ENCODE peak calls at places on chromosome X, in five cellular contexts. E is GM23248, G is gastrocnemius medialis, J is cardiac muscle cell, W is lower lobe of right lung. L is an unnamed sample.

GRCh38 chrX:81537723-81538122 is 335.8 kb downstream of the SH3BGRL start:
- DNase-seq in G (no peak), J (no peak), E (no peak), W (no peak), L (no peak)

GRCh38 chrX:39891781-39892180 is 206.0 kb downstream of the BCOR start:
- DNase-seq in E (no peak), W (no peak), G (no peak), J (no peak), L (no peak)

GRCh38 chrX:353566-354535 is 32.9 kb downstream of the PPP2R3B start:
- DNase-seq in G (no peak), W (peak; percentile 41), E (no peak), J (no peak), L (peak; percentile 66)

GRCh38 chrX:41064028-41064427 is 21.2 kb upstream of the USP9X start:
- DNase-seq in W (no peak), J (no peak), G (no peak), E (peak; percentile 53), L (no peak)

GRCh38 chrX:133448512-133449076 is 33.3 kb upstream of the GPC4 start:
- DNase-seq in E (no peak), W (no peak), J (peak; percentile 43), G (no peak), L (no peak)

GRCh38 chrX:84477114-84477513 is 25.1 kb downstream of the HDX start:
- DNase-seq in W (no peak), G (no peak), J (no peak), E (no peak), L (no peak)

GRCh38 chrX:53324803-53325202 is 43.4 kb upstream of the IQSEC2 start:
- DNase-seq in W (no peak), G (no peak), E (no peak), J (no peak), L (no peak)

GRCh38 chrX:23385242-23385641 is 50.6 kb downstream of the PTCHD1 start:
- DNase-seq in E (no peak), G (no peak), W (no peak), J (no peak), L (no peak)

GRCh38 chrX:133608406-133608805 is 193.1 kb upstream of the GPC4 start:
- DNase-seq in W (no peak), E (peak; percentile 67), J (no peak), G (no peak), L (no peak)

GRCh38 chrX:78555401-78555980 is 103.6 kb downstream of the RTL3 start:
- DNase-seq in W (no peak), J (no peak), G (no peak), E (peak; percentile 21), L (no peak)

GRCh38 chrX:145002776-145003175 is 244.5 kb upstream of the SPANXN1 start:
- DNase-seq in E (peak; percentile 1), G (no peak), W (no peak), J (no peak), L (no peak)

GRCh38 chrX:55056820-55057690 is 17.8 kb upstream of the PAGE2B start:
- DNase-seq in W (no peak), G (no peak), E (peak; percentile 47), J (no peak), L (no peak)

GRCh38 chrX:129706395-129707072 is 32.2 kb upstream of the XPNPEP2 start:
- DNase-seq in W (no peak), G (no peak), E (no peak), J (no peak), L (no peak)

GRCh38 chrX:45323387-45323786 is 122.7 kb upstream of the DIPK2B start:
- DNase-seq in E (no peak), J (no peak), W (no peak), G (no peak), L (no peak)

GRCh38 chrX:56765816-56766553 is 36.9 kb downstream of the NBDY start:
- DNase-seq in J (no peak), W (no peak), E (peak; percentile 50), G (no peak), L (no peak)

GRCh38 chrX:39877919-39878318 is 219.8 kb downstream of the BCOR start:
- DNase-seq in G (no peak), W (no peak), J (no peak), E (no peak), L (no peak)

GRCh38 chrX:42241421-42241820 is 318.1 kb upstream of the CASK start:
- DNase-seq in G (no peak), E (peak; percentile 0), W (no peak), J (no peak), L (no peak)

GRCh38 chrX:125103693-125104092 is 216.0 kb upstream of the TEX13C start:
- DNase-seq in J (no peak), W (peak; percentile 41), G (no peak), E (no peak), L (no peak)

GRCh38 chrX:22128961-22129360 is 96.8 kb downstream of the PHEX start:
- DNase-seq in W (no peak), E (peak; percentile 44), G (no peak), J (no peak), L (no peak)

GRCh38 chrX:68829594-68830485 is 1.0 kb downstream of the EFNB1 start:
- DNase-seq in J (peak; percentile 54), G (no peak), W (peak; percentile 47), E (peak; percentile 70), L (peak; percentile 80)

GRCh38 chrX:108307408-108308085 is 130.7 kb downstream of the COL4A6 start:
- DNase-seq in W (peak; percentile 61), E (no peak), G (peak; percentile 56), J (no peak), L (no peak)

GRCh38 chrX:48958635-48959094 is 1.3 kb upstream of the OTUD5 start:
- DNase-seq in J (peak; percentile 9), E (peak; percentile 86), G (no peak), W (no peak), L (no peak)

GRCh38 chrX:13899607-13900006 is 82.7 kb upstream of the GPM6B start:
- DNase-seq in W (no peak), E (peak; percentile 86), J (no peak), G (peak; percentile 2), L (no peak)

GRCh38 chrX:41737065-41737464 is 13.1 kb downstream of the GPR82 start:
- DNase-seq in E (no peak), J (no peak), W (no peak), G (no peak), L (no peak)

GRCh38 chrX:19636989-19637388 is 121.7 kb upstream of the MAP3K15 start:
- DNase-seq in E (no peak), G (no peak), J (no peak), W (no peak), L (no peak)

GRCh38 chrX:39388730-39389129 is 587.5 kb downstream of the MID1IP1 start:
- DNase-seq in J (no peak), W (no peak), G (no peak), E (no peak), L (no peak)

GRCh38 chrX:51459125-51459524 is 37.3 kb downstream of the NUDT11 start:
- DNase-seq in J (peak; percentile 1), G (no peak), E (peak; percentile 44), W (no peak), L (no peak)

GRCh38 chrX:109934434-109934833 is 68.5 kb upstream of the TMEM164 start:
- DNase-seq in W (no peak), J (no peak), E (peak; percentile 15), G (no peak), L (no peak)

GRCh38 chrX:65866762-65867161 is 173.1 kb downstream of the VSIG4 start:
- DNase-seq in W (no peak), E (no peak), G (no peak), J (no peak), L (no peak)

GRCh38 chrX:146456058-146456457 is 353.5 kb upstream of the CXorf51B start:
- DNase-seq in G (no peak), W (no peak), J (no peak), E (no peak), L (no peak)

DNA sequence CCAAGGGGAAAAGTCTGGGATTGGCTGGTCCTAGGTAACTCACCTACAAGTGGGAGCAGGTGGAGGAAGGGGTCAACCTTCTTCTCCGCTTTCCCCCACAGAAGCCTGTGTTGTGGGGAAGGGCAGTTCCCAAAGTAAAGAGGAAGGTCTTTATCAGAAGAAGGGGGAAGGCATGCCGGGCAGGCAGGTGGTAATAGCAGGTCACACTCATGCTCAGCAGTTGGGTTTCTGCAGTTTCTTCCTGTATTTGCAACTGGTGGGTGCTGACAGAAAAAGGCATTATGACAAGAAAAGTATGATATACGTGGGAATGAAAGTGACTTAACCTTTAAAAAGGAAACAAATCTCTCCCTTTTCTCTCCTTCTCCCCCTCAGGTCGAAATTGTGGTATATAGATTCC is 3.6 kb downstream of the MTMR1 start:
- DNase-seq in J (no peak), G (no peak), E (no peak), W (no peak), L (no peak)
- H3K4me3 ChIP-seq in J (no peak overlapping the region), G (no peak overlapping the region), E (no peak overlapping the region), W (no peak overlapping the region), L (no peak overlapping the region)

GRCh38 chrX:99077099-99077498 is 1333.0 kb downstream of the PCDH19 start:
- DNase-seq in W (no peak), E (no peak), J (no peak), G (no peak), L (no peak)
- H3K27ac ChIP-seq in W (no peak overlapping the region), E (no peak overlapping the region), J (no peak overlapping the region), G (no peak overlapping the region), L (no peak overlapping the region)

GRCh38 chrX:11765449-11765848 is 7.4 kb downstream of the MSL3 start:
- DNase-seq in G (no peak), E (no peak), J (no peak), W (no peak), L (no peak)
- H3K36me3 ChIP-seq in G (peaks cover 55% of the 10 kb centered on the region), E (peaks cover 27% of the 10 kb centered on the region), J (peaks cover 19% of the 10 kb centered on the region), W (peaks cover 87% of the 10 kb centered on the region), L (peaks cover 4% of the 10 kb centered on the region)

GRCh38 chrX:46576458-46576857 is 2.9 kb downstream of the CHST7 start:
- DNase-seq in W (no peak), J (no peak), E (peak; percentile 39), G (no peak), L (no peak)

GRCh38 chrX:46579250-46579649 is 5.7 kb downstream of the CHST7 start:
- DNase-seq in E (no peak), G (no peak), W (no peak), J (no peak), L (no peak)

GRCh38 chrX:46575991-46576392 is 2.4 kb downstream of the CHST7 start:
- DNase-seq in W (no peak), G (no peak), E (peak; percentile 30), J (no peak), L (no peak)

GRCh38 chrX:46575586-46575985 is 2.0 kb downstream of the CHST7 start:
- DNase-seq in W (no peak), J (no peak), G (no peak), E (peak; percentile 6), L (no peak)

DNA sequence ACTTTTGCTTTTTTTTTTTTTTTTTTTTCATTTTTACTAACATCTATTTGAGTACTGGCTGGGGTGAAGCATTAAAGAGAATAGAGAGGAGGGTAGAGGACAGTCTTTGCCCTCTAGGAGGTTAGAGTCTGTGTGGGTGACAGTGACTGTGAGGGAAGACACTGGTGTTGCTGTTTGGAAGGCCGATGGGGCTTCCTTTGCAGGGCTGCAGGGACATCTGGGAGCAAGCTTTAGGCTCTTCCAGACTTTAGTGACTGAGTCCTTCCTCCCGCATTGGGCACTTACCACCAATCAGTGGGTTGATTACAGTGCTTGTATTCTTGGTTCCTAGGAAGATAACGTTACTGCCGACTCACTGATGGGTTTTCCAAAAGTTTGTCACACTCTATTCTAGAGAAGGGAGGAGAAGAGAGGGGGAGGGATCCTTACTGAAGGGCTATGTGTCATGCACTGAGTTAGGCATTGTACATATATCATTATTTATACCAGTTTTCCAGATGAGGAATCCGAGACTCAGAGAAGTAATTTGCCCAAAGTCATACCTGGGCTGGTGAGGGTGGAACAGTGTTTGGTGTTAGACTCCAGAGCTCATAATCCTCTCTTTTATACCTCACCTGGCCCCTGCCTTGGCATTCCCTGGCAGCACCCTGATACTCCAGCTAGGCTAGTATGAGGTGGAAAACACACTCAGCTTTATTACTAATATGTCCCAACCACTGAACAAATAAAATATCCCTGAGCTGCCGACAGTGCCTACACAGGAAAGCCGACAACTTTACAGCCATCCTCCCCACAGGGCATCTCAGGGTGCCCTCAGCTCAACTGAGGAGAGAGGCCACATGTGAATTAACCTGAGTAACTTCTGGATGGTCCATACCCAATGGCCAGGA is 3.8 kb downstream of the CHST7 start:
- DNase-seq in J (no peak), G (no peak), W (no peak), E (peak; percentile 74), L (no peak)
- H3K4me3 ChIP-seq in J (no peak overlapping the region), G (peak overlapping the region; percentile 60), W (no peak overlapping the region), E (peak overlapping the region; percentile 79), L (no peak overlapping the region)